ENCODE peak calls at places on chromosomes 16 and 17, in four cellular contexts. M is K562, I is GM12891, D is H1. Q is an unnamed sample.
A peak's percentile ranks its signal among the peaks of the same experiment; 100 is the strongest.

GRCh38 chr17:2889256-2889655 is 93.0 kb downstream of the RAP1GAP2 start:
- DNase-seq in M (no peak), I (no peak), D (no peak), Q (no peak)

GRCh38 chr17:60586288-60586974 is 13.6 kb upstream of the PPM1D start:
- DNase-seq in M (peak; percentile 51), I (no peak), D (no peak), Q (no peak)

GRCh38 chr16:27448531-27449433 is 46.8 kb downstream of the IL21R start:
- DNase-seq in M (no peak), I (no peak), D (no peak), Q (no peak)

GRCh38 chr16:17273142-17273561 is 197.6 kb downstream of the XYLT1 start:
- DNase-seq in M (peak; percentile 11), I (no peak), D (no peak), Q (no peak)

GRCh38 chr17:57160624-57161023 is 75.6 kb downstream of the AKAP1 start:
- DNase-seq in M (no peak), I (no peak), D (no peak), Q (no peak)

GRCh38 chr16:47492036-47492427 is 30.9 kb downstream of the PHKB start:
- DNase-seq in M (no peak), I (no peak), D (no peak), Q (no peak)

GRCh38 chr17:16398270-16399267 is 16.8 kb upstream of the TRPV2 start:
- DNase-seq in M (peak; percentile 83), I (peak; percentile 28), D (no peak), Q (peak; percentile 39)

GRCh38 chr16:24825696-24826095 is 20.1 kb upstream of the SLC5A11 start:
- DNase-seq in M (no peak), I (no peak), D (no peak), Q (no peak)

GRCh38 chr17:17913695-17914332 is 58.4 kb downstream of the TOM1L2 start:
- DNase-seq in M (peak; percentile 91), I (peak; percentile 48), D (peak; percentile 62), Q (no peak)

GRCh38 chr17:4936436-4936835 is 3.4 kb downstream of the SLC25A11 start:
- DNase-seq in M (no peak), I (no peak), D (no peak), Q (no peak)

GRCh38 chr16:88502776-88503280 is 49.7 kb downstream of the ZFPM1 start:
- DNase-seq in M (no peak), I (no peak), D (no peak), Q (no peak)

GRCh38 chr16:27369806-27370205 is 32.2 kb upstream of the IL21R start:
- DNase-seq in M (no peak), I (no peak), D (no peak), Q (no peak)

DNA sequence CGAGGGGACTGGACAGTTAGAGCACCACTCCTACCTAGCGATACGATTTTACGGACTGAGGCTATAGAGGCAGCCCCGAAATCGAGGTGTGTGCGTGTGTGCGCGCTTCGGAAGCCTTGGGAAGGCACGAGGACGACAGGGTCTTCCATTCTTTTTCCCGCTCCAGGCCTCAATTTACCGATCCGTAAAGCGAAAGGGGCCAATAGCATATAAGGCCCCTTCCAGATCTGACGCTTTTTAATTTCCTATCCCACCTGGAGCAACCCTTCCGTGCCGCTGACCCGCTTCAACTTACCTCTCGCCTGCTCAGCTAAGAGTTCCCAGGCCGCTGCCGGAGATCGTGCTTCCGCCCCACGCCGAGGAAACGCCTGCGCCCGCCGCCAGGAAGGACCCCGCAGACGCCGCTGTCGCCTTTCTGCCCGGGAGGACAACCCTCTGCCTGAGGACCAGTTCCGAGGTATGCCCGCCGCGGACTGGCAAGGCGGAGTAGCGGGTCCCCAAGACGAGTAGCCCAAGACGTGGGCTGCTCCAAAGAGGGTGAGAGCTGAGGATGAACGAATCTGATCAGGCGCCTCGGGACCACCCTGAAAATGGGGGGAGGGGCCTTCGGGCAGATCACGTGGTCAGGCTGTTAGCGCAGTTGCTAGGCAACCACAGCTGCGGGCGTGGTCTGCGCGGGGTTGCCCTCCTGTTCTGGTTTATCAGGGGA is at the start of gene EFTUD2:
- DNase-seq in M (peak; percentile 92), I (peak; percentile 80), D (peak; percentile 67), Q (peak; percentile 83)
- TF ChIP-seq POLR2A in M (peak; percentile 92), I (peak; percentile 90), D (peak; percentile 91), Q (peak; percentile 92)

GRCh38 chr16:86442703-86443102 is 67.6 kb upstream of the FOXF1 start:
- DNase-seq in M (no peak), I (no peak), D (no peak), Q (no peak)
- TF ChIP-seq POLR2AphosphoS5 in M (no peak), I (no peak), D (no peak), Q (no peak)

GRCh38 chr16:75288181-75288580 is 36.8 kb upstream of the BCAR1 start:
- DNase-seq in M (no peak), I (no peak), D (no peak), Q (no peak)

GRCh38 chr16:75286996-75287395 is 35.6 kb upstream of the BCAR1 start:
- DNase-seq in M (no peak), I (no peak), D (no peak), Q (no peak)

GRCh38 chr16:75288596-75289120 is 37.2 kb upstream of the BCAR1 start:
- DNase-seq in M (no peak), I (no peak), D (no peak), Q (no peak)

GRCh38 chr16:75289189-75289588 is 37.8 kb upstream of the BCAR1 start:
- DNase-seq in M (no peak), I (no peak), D (no peak), Q (no peak)

GRCh38 chr16:75287708-75288107 is 36.3 kb upstream of the BCAR1 start:
- DNase-seq in M (peak; percentile 61), I (no peak), D (no peak), Q (no peak)
- TF ChIP-seq TAF1 in M (no peak), I (no peak), D (no peak), Q (no peak)

DNA sequence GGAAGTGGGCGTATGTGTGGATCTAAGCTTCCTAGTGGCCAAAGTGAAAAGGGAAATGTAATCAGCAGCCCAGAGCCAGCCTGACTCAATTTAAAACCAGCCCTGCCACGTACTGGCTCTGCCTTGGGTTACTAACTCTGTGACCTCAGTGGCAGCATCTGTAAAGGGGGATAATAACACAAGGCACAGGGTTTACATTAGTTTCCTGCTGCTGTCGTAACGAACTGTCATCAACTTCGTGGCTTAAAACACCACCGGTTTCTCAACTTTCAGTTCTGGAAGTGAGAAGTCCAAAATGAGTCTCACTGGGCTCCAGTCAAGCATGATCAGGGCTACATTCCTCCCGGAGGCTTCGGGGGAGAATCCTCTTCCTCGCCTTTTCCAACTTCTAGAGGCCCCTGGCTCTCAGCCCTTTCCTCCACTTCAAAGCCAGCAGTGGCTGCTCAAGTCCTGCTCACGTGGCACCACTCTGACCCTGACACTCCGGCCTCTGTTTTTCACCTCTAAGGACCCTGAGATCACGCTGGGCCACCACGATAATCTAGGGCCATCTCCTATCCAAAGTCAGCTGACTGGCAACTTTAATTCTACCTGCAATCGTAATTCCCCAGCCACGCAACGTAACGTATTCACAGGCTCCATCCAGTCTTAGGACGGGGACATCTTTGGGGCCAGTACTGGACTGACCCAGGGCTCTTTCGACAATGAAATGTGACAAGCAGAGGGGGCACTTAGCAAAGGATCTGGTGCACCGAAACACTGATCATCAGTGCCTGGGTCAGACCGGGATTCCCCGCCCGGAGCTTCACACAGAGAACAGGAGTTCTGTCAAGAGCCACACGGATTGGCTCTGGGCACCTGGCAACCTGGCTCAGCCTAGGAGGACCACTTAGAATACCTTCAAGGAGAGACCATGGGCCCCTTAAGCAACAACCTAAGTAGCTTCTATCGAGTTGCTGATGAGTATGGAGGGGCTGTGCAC is 14.5 kb downstream of the TMC6 start:
- DNase-seq in M (no peak), I (no peak), D (no peak), Q (no peak)
- TF ChIP-seq POLR2A in M (peak; percentile 38), I (no peak), D (no peak), Q (peak; percentile 30)

GRCh38 chr16:18839555-18839954 is 38.2 kb upstream of the ARL6IP1 start:
- DNase-seq in M (no peak), I (no peak), D (no peak), Q (no peak)
- TF ChIP-seq POLR2AphosphoS5 in M (no peak), I (no peak), D (no peak), Q (no peak)

DNA sequence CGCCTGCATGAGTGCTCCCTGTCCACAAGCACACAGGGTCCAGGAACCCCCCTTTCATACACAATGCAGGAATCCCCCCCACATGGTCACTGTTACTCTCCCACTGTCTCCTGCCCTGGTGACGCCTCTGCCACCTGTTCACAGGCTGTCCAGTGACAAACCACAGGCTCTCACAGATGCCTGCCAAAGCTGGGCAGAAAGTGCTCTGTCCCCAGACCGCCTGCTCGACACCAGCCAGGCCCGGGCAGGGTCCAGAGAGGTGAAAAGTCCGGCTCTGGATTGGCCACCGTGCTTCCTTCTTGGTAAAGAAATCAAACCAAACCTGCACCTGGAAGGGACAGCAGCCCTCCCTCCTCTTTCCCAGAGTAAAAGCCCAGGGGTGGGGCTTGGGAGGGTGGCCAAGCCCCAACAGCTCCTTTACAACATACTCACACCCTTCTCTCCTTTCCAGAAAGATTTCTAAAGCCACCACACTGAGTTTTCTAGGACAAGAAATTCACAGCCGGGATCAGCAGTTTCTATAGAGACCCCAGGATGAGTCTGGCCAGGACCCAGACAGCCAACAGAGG is 6.2 kb downstream of the PCGF2 start:
- DNase-seq in M (no peak), I (no peak), D (no peak), Q (no peak)
- TF ChIP-seq TAF1 in M (no peak), I (no peak), D (no peak), Q (no peak)

GRCh38 chr16:85798283-85798776 is 1.0 kb downstream of the EMC8 start:
- DNase-seq in M (peak; percentile 31), I (no peak), D (no peak), Q (no peak)

GRCh38 chr16:85800321-85800669 is 800 bp downstream of the COX4I1 start:
- DNase-seq in M (peak; percentile 41), I (no peak), D (no peak), Q (no peak)

GRCh38 chr16:85796599-85796998 is 2.7 kb downstream of the EMC8 start:
- DNase-seq in M (no peak), I (no peak), D (no peak), Q (no peak)

GRCh38 chr16:85798901-85799496 is 345 bp downstream of the EMC8 start:
- DNase-seq in M (peak; percentile 53), I (peak; percentile 73), D (no peak), Q (peak; percentile 73)

DNA sequence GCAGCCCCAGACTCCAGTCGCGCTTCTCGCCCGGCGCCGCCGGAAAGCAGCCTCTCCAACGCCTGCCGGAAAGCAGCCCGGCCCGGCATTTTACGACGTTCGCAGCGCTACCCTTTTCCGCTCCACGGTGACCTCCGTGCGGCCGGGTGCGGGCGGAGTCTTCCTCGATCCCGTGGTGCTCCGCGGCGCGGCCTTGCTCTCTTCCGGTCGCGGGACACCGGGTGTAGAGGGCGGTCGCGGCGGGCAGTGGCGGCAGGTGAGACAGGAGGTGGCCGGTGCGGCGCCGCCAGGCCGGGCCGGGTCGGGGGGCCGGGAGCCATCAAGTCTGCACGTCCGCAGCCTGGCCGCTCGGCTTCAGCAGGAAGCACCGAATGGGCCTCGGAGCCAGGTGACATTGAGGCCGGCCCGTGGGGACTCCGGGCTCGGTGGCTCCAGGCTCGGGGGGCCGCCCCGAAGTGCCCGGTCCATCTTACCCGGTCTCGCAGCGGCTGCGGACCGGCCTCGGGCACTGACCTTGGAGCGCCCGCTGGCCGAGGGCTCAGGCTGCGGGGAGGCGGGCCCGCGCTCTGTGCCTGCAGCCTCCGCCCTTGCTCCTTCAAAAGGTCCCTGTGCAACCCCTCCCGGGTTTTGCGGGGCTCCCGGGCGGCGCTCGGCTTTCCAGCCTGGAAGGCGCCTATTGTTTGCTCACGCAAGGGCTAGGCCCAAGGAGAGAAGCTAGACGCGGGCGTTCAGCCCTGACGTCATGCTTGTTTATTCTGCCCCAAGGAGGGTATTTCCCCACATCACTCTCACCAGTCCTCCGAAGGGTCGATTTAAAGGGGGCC is at the start of the genes COX4I1 and EMC8:
- DNase-seq in M (peak; percentile 96), I (peak; percentile 96), D (peak; percentile 75), Q (peak; percentile 93)
- TF ChIP-seq POLR2A in M (peak; percentile 95), I (peak; percentile 81), D (peak; percentile 90), Q (peak; percentile 95)